ENCODE peak calls at places on chromosomes 5 and 9, in four cellular contexts. One of them, this sample, is unnamed.

GRCh38 chr9:107389617-107390071 is 99.9 kb downstream of the KLF4 start:
- DNase-seq in HepG2: peak
- DNase-seq in K562: no peak
- DNase-seq in GM12878: no peak
- DNase-seq in this sample: no peak

GRCh38 chr9:99822096-99822595 is 461 bp downstream of the NR4A3 start:
- DNase-seq in GM12878: no peak
- DNase-seq in K562: no peak
- DNase-seq in HepG2: no peak
- DNase-seq in this sample: no peak

GRCh38 chr5:2460098-2460497 is 291.4 kb downstream of the IRX2 start:
- DNase-seq in K562: no peak
- DNase-seq in HepG2: no peak
- DNase-seq in GM12878: no peak
- DNase-seq in this sample: no peak

GRCh38 chr5:56328753-56329560 is 95.8 kb upstream of the ANKRD55 start:
- DNase-seq in GM12878: peak
- DNase-seq in K562: no peak
- DNase-seq in HepG2: peak
- DNase-seq in this sample: no peak

GRCh38 chr5:173753307-173754168 is 134.6 kb upstream of the CPEB4 start:
- DNase-seq in HepG2: peak
- DNase-seq in GM12878: no peak
- DNase-seq in K562: peak
- DNase-seq in this sample: peak

GRCh38 chr9:104780796-104781395 is 17.0 kb downstream of the NIPSNAP3B start:
- DNase-seq in K562: no peak
- DNase-seq in HepG2: no peak
- DNase-seq in GM12878: no peak
- DNase-seq in this sample: no peak

GRCh38 chr5:170305016-170305645 is 7.6 kb upstream of the LCP2 start:
- DNase-seq in K562: no peak
- DNase-seq in GM12878: no peak
- DNase-seq in HepG2: no peak
- DNase-seq in this sample: no peak

GRCh38 chr5:56677693-56678092 is 137.7 kb upstream of the MAP3K1 start:
- DNase-seq in GM12878: no peak
- DNase-seq in K562: no peak
- DNase-seq in HepG2: no peak
- DNase-seq in this sample: no peak

GRCh38 chr9:129610473-129611301 is 10.2 kb downstream of the C9orf50 start:
- DNase-seq in GM12878: no peak
- DNase-seq in HepG2: peak
- DNase-seq in K562: peak
- DNase-seq in this sample: peak

GRCh38 chr9:129175825-129176633 is 2.0 kb downstream of the IER5L start:
- DNase-seq in HepG2: peak
- DNase-seq in K562: peak
- DNase-seq in GM12878: peak
- DNase-seq in this sample: peak

GRCh38 chr9:93663877-93664548 is 87.6 kb downstream of the PHF2 start:
- DNase-seq in HepG2: no peak
- DNase-seq in GM12878: no peak
- DNase-seq in K562: no peak
- DNase-seq in this sample: peak

GRCh38 chr5:35308391-35308790 is 78.1 kb upstream of the PRLR start:
- DNase-seq in HepG2: no peak
- DNase-seq in GM12878: no peak
- DNase-seq in K562: no peak
- DNase-seq in this sample: no peak

GRCh38 chr5:10507575-10508024 is 56.3 kb upstream of the ANKRD33B start:
- DNase-seq in K562: no peak
- DNase-seq in HepG2: no peak
- DNase-seq in GM12878: no peak
- DNase-seq in this sample: no peak

GRCh38 chr5:118960557-118960956 is 27.8 kb downstream of the DTWD2 start:
- DNase-seq in HepG2: no peak
- DNase-seq in GM12878: no peak
- DNase-seq in K562: no peak
- DNase-seq in this sample: no peak

GRCh38 chr5:3317051-3317795 is 278.4 kb upstream of the IRX1 start:
- DNase-seq in K562: no peak
- DNase-seq in HepG2: no peak
- DNase-seq in GM12878: no peak
- DNase-seq in this sample: no peak

GRCh38 chr9:93577045-93577939 is 908 bp downstream of the PHF2 start:
- DNase-seq in K562: peak
- DNase-seq in GM12878: no peak
- DNase-seq in HepG2: no peak
- DNase-seq in this sample: no peak

GRCh38 chr9:72041775-72042194 is 18.6 kb downstream of the C9orf57 start:
- DNase-seq in K562: no peak
- DNase-seq in HepG2: no peak
- DNase-seq in GM12878: peak
- DNase-seq in this sample: no peak

GRCh38 chr5:157820593-157821252 is 38.2 kb downstream of the CLINT1 start:
- DNase-seq in HepG2: peak
- DNase-seq in GM12878: no peak
- DNase-seq in K562: peak
- DNase-seq in this sample: no peak

GRCh38 chr9:93653762-93654161 is 77.4 kb downstream of the PHF2 start:
- DNase-seq in GM12878: no peak
- DNase-seq in K562: no peak
- DNase-seq in HepG2: no peak
- DNase-seq in this sample: peak

GRCh38 chr5:2522372-2522771 is 229.1 kb downstream of the IRX2 start:
- DNase-seq in K562: no peak
- DNase-seq in HepG2: no peak
- DNase-seq in GM12878: no peak
- DNase-seq in this sample: no peak

GRCh38 chr5:1294839-1295649 is at the start of gene TERT:
- DNase-seq in HepG2: no peak
- DNase-seq in K562: peak
- DNase-seq in GM12878: no peak
- DNase-seq in this sample: peak

GRCh38 chr5:176410486-176411180 is 5.7 kb downstream of the CLTB start:
- DNase-seq in K562: peak
- DNase-seq in HepG2: no peak
- DNase-seq in GM12878: no peak
- DNase-seq in this sample: no peak

GRCh38 chr5:169631360-169631759 is 5.7 kb upstream of the DOCK2 start:
- DNase-seq in K562: no peak
- DNase-seq in GM12878: no peak
- DNase-seq in HepG2: no peak
- DNase-seq in this sample: no peak

GRCh38 chr5:83608122-83608521 is 112.5 kb downstream of the HAPLN1 start:
- DNase-seq in GM12878: no peak
- DNase-seq in HepG2: peak
- DNase-seq in K562: peak
- DNase-seq in this sample: peak

GRCh38 chr5:173802670-173803165 is 85.4 kb upstream of the CPEB4 start:
- DNase-seq in HepG2: peak
- DNase-seq in K562: no peak
- DNase-seq in GM12878: no peak
- DNase-seq in this sample: no peak

GRCh38 chr5:128380324-128380723 is 157.7 kb downstream of the FBN2 start:
- DNase-seq in GM12878: no peak
- DNase-seq in HepG2: no peak
- DNase-seq in K562: no peak
- DNase-seq in this sample: no peak

GRCh38 chr5:36073595-36074216 is 7.0 kb upstream of the UGT3A2 start:
- DNase-seq in HepG2: peak
- DNase-seq in GM12878: no peak
- DNase-seq in K562: no peak
- DNase-seq in this sample: peak

GRCh38 chr5:147307170-147307569 is 72.3 kb downstream of the STK32A start:
- DNase-seq in HepG2: no peak
- DNase-seq in GM12878: no peak
- DNase-seq in K562: no peak
- DNase-seq in this sample: no peak

GRCh38 chr5:57167201-57167600 is 6.7 kb upstream of the GPBP1 start:
- DNase-seq in GM12878: no peak
- DNase-seq in HepG2: no peak
- DNase-seq in K562: no peak
- DNase-seq in this sample: no peak

GRCh38 chr5:53642006-53642405 is 81.6 kb downstream of the NDUFS4 start:
- DNase-seq in K562: no peak
- DNase-seq in GM12878: no peak
- DNase-seq in HepG2: no peak
- DNase-seq in this sample: no peak

GRCh38 chr9:129498451-129499376 is 122.2 kb downstream of the C9orf50 start:
- DNase-seq in GM12878: no peak
- DNase-seq in HepG2: no peak
- DNase-seq in K562: no peak
- DNase-seq in this sample: no peak

GRCh38 chr5:94562327-94562971 is 56.0 kb downstream of the KIAA0825 start:
- DNase-seq in GM12878: no peak
- DNase-seq in K562: no peak
- DNase-seq in HepG2: no peak
- DNase-seq in this sample: no peak

GRCh38 chr5:72599519-72600400 is 92.5 kb upstream of the ZNF366 start:
- DNase-seq in GM12878: no peak
- DNase-seq in HepG2: no peak
- DNase-seq in K562: no peak
- DNase-seq in this sample: no peak

GRCh38 chr5:38601843-38602424 is 45.5 kb upstream of the LIFR start:
- DNase-seq in K562: no peak
- DNase-seq in HepG2: no peak
- DNase-seq in GM12878: no peak
- DNase-seq in this sample: no peak
- TF ChIP-seq ESRRA in K562: no peak
- TF ChIP-seq ESRRA in HepG2: no peak
- TF ChIP-seq ESRRA in GM12878: no peak
- TF ChIP-seq ESRRA in this sample: no peak

GRCh38 chr5:142748568-142749249 is 21.5 kb upstream of the ARHGAP26 start:
- DNase-seq in GM12878: no peak
- DNase-seq in K562: peak
- DNase-seq in HepG2: peak
- DNase-seq in this sample: peak
- TF ChIP-seq SP1 in GM12878: no peak
- TF ChIP-seq SP1 in K562: no peak
- TF ChIP-seq SP1 in HepG2: no peak
- TF ChIP-seq SP1 in this sample: no peak

GRCh38 chr5:130720355-130720754 is 444.7 kb downstream of the HINT1 start:
- DNase-seq in K562: peak
- DNase-seq in GM12878: no peak
- DNase-seq in HepG2: peak
- DNase-seq in this sample: no peak
- TF ChIP-seq ESRRA in K562: no peak
- TF ChIP-seq ESRRA in GM12878: no peak
- TF ChIP-seq ESRRA in HepG2: no peak
- TF ChIP-seq ESRRA in this sample: no peak

GRCh38 chr5:138273834-138274188 is 610 bp downstream of the GFRA3 start:
- DNase-seq in K562: no peak
- DNase-seq in HepG2: no peak
- DNase-seq in GM12878: no peak
- DNase-seq in this sample: no peak
- TF ChIP-seq SP1 in K562: no peak
- TF ChIP-seq SP1 in HepG2: no peak
- TF ChIP-seq SP1 in GM12878: no peak
- TF ChIP-seq SP1 in this sample: no peak

DNA sequence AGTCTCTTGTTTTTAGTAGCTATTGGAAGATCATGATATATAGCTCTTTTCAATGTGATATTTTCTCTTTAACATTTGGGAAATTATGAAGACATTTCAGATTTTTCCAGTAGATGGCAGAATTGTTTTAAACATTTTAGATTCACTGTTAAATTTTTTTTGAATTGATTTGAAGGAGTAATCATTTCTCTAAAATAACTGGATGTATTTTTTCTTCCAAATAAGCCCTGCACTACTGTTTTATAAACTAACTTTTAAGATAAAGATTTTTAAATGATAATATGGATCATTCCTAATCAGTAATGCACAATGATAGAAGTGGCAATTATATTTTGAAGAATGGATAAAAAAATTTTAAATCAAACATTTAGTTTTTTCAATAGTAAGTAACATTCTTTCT is 14.2 kb downstream of the NDUFAF2 start:
- DNase-seq in HepG2: no peak
- DNase-seq in GM12878: no peak
- DNase-seq in K562: no peak
- DNase-seq in this sample: no peak
- TF ChIP-seq ESRRA in HepG2: no peak
- TF ChIP-seq ESRRA in GM12878: no peak
- TF ChIP-seq ESRRA in K562: no peak
- TF ChIP-seq ESRRA in this sample: no peak

GRCh38 chr9:35994959-35995358 is 37.0 kb upstream of the OR2S2 start:
- DNase-seq in GM12878: no peak
- DNase-seq in K562: no peak
- DNase-seq in HepG2: no peak
- DNase-seq in this sample: no peak
- TF ChIP-seq SP1 in GM12878: no peak
- TF ChIP-seq SP1 in K562: no peak
- TF ChIP-seq SP1 in HepG2: no peak
- TF ChIP-seq SP1 in this sample: no peak

GRCh38 chr5:37738057-37738691 is 101.7 kb downstream of the GDNF start:
- DNase-seq in GM12878: peak
- DNase-seq in HepG2: peak
- DNase-seq in K562: no peak
- DNase-seq in this sample: no peak
- TF ChIP-seq ESRRA in GM12878: no peak
- TF ChIP-seq ESRRA in HepG2: no peak
- TF ChIP-seq ESRRA in K562: peak
- TF ChIP-seq ESRRA in this sample: no peak

GRCh38 chr5:77892061-77893010 is 116.2 kb upstream of the TBCA start:
- DNase-seq in HepG2: no peak
- DNase-seq in GM12878: no peak
- DNase-seq in K562: no peak
- DNase-seq in this sample: no peak
- TF ChIP-seq SP1 in HepG2: no peak
- TF ChIP-seq SP1 in GM12878: no peak
- TF ChIP-seq SP1 in K562: no peak
- TF ChIP-seq SP1 in this sample: no peak

GRCh38 chr5:91383956-91384300 is 811 bp upstream of the ARRDC3 start:
- DNase-seq in GM12878: peak
- DNase-seq in K562: no peak
- DNase-seq in HepG2: peak
- DNase-seq in this sample: no peak
- TF ChIP-seq ESRRA in GM12878: no peak
- TF ChIP-seq ESRRA in K562: no peak
- TF ChIP-seq ESRRA in HepG2: no peak
- TF ChIP-seq ESRRA in this sample: no peak